ENCODE peak calls at places on chromosomes 2 and 18, in four cellular contexts. I is sigmoid colon, P is NCI-H2029 treated with DMSO at 0.1 percent for 48 hours, M is IMR-90. B is an unnamed sample.

GRCh38 chr2:57703407-57703806 is 343.2 kb upstream of the VRK2 start:
- DNase-seq in I (no peak), P (no peak), M (no peak), B (no peak)

GRCh38 chr2:158907926-158908462 is 60.4 kb upstream of the TANC1 start:
- DNase-seq in M (no peak), P (no peak), I (no peak), B (no peak)

GRCh38 chr2:27281855-27282559 is at the start of gene TRIM54:
- DNase-seq in M (peak), P (no peak), I (no peak), B (no peak)

GRCh38 chr2:67057901-67058703 is 339.0 kb upstream of the ETAA1 start:
- DNase-seq in I (no peak), M (peak), P (no peak), B (no peak)

GRCh38 chr2:207252979-207253640 is 87.4 kb upstream of the KLF7 start:
- DNase-seq in I (no peak), P (no peak), M (peak), B (no peak)

GRCh38 chr2:164903214-164903613 is 52.1 kb downstream of the SLC38A11 start:
- DNase-seq in P (peak), M (peak), I (no peak), B (no peak)

GRCh38 chr18:1659190-1659589 is 754.5 kb downstream of the ADCYAP1 start:
- DNase-seq in I (no peak), P (peak), M (no peak), B (no peak)

GRCh38 chr2:172953970-172954852 is 121.4 kb upstream of the MAP3K20 start:
- DNase-seq in P (no peak), M (peak), I (no peak), B (no peak)

GRCh38 chr18:13382990-13383821 is 164.6 kb downstream of the LDLRAD4 start:
- DNase-seq in P (no peak), M (no peak), I (peak), B (no peak)

GRCh38 chr2:37566517-37566961 is 104.9 kb downstream of the CDC42EP3 start:
- DNase-seq in M (peak), I (no peak), P (no peak), B (no peak)